ENCODE peak calls at places on chromosomes 4 and X, in five cellular contexts. I is H9, C is IMR-90, J is neuronal stem cell, L is H1. Y is an unnamed sample.

GRCh38 chr4:156685308-156685707 is 286.3 kb downstream of the PDGFC start:
- DNase-seq in C (no peak), J (no peak), I (no peak), L (no peak), Y (no peak)

GRCh38 chr4:182881928-182882327 is 35.3 kb downstream of the DCTD start:
- DNase-seq in L (no peak), I (no peak), C (no peak), J (no peak), Y (no peak)

GRCh38 chr4:152771736-152772533 is 7.6 kb downstream of the TIGD4 start:
- DNase-seq in C (no peak), I (no peak), L (no peak), J (no peak), Y (peak)

GRCh38 chrX:9647475-9647874 is 118.2 kb downstream of the GPR143 start:
- DNase-seq in C (no peak), I (no peak), J (no peak), L (no peak), Y (no peak)

GRCh38 chr4:47926667-47927258 is 12.4 kb upstream of the NFXL1 start:
- DNase-seq in I (peak), J (peak), C (peak), L (peak), Y (peak)

GRCh38 chr4:77881460-77882295 is 19.0 kb downstream of the MRPL1 start:
- DNase-seq in L (no peak), J (no peak), C (peak), I (no peak), Y (peak)

GRCh38 chr4:27278615-27279014 is 418.0 kb downstream of the STIM2 start:
- DNase-seq in J (peak), I (peak), L (peak), C (peak), Y (peak)

GRCh38 chr4:61827907-61828328 is 627.8 kb downstream of the ADGRL3 start:
- DNase-seq in I (no peak), L (no peak), C (no peak), J (no peak), Y (no peak)

GRCh38 chr4:15756361-15756861 is 21.7 kb upstream of the CD38 start:
- DNase-seq in I (no peak), C (peak), J (no peak), L (no peak), Y (no peak)

GRCh38 chr4:184693056-184693455 is 40.8 kb downstream of the CENPU start:
- DNase-seq in L (no peak), C (peak), I (no peak), J (no peak), Y (no peak)

GRCh38 chr4:184688447-184688846 is 38.9 kb downstream of the PRIMPOL start:
- DNase-seq in C (peak), L (no peak), I (peak), J (no peak), Y (peak)

GRCh38 chr4:184684491-184685189 is 35.1 kb downstream of the PRIMPOL start:
- DNase-seq in L (no peak), C (peak), I (no peak), J (no peak), Y (peak)

GRCh38 chr4:184694412-184694956 is 39.4 kb downstream of the CENPU start:
- DNase-seq in C (no peak), L (no peak), I (no peak), J (no peak), Y (no peak)

GRCh38 chr4:184689681-184690080 is 40.1 kb downstream of the PRIMPOL start:
- DNase-seq in L (no peak), J (no peak), C (no peak), I (no peak), Y (no peak)
- H2AK5ac ChIP-seq in L (no peak), J (no peak), C (no peak), I (no peak), Y (no peak)

GRCh38 chr4:74503580-74503979 is 58.6 kb downstream of the AREG start:
- DNase-seq in J (no peak), I (no peak), L (no peak), C (peak), Y (no peak)
- H2BK15ac ChIP-seq in J (no peak), I (no peak), L (no peak), C (peak), Y (no peak)

GRCh38 chrX:48794340-48794920 is 7.4 kb upstream of the HDAC6 start:
- DNase-seq in I (no peak), J (no peak), L (no peak), C (no peak), Y (no peak)
- H2AK5ac ChIP-seq in I (no peak), J (no peak), L (no peak), C (no peak), Y (no peak)

GRCh38 chr4:87707279-87707918 is 57.3 kb downstream of the DMP1 start:
- DNase-seq in J (no peak), I (peak), L (no peak), C (no peak), Y (peak)
- H2BK15ac ChIP-seq in J (no peak), I (no peak), L (no peak), C (no peak), Y (no peak)

GRCh38 chr4:6938237-6938636 is 28.6 kb downstream of the TBC1D14 start:
- DNase-seq in L (no peak), C (no peak), J (no peak), I (no peak), Y (no peak)
- H2AK5ac ChIP-seq in L (no peak), C (peak), J (peak), I (no peak), Y (no peak)

DNA sequence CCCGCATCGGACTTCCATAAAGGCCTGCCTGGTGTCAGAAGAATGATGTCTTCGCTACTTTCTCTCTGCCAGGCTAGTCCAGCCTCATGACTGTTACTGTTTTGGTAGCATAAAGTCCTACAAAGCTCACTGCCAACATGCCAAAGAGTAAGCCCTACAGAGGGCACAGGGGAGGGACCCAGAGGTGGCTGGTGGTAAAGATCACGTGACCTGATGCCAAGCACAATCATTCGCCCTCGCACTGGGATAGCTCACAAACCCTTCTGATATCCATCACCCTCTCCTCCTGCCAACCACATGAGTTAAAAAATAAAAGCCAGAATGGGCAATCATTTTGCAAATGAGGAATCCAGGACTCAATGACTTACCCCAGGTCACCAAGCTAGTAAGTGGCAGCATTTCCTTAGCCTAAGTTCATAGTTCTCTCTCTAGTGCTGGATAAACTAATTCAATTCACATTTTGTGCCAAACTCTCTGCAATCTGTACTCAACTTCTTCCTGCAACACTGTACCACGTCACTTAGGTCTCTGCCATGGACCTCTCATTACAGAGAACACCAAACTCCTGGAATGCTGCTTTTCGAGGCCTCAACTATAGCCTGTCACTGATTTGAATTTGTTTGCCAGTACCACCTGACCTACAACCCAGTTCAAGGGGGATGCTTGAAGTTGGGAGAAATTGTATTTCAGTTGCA is 178.1 kb downstream of the SH3KBP1 start:
- DNase-seq in C (no peak), J (no peak), I (no peak), L (no peak), Y (no peak)
- H2BK15ac ChIP-seq in C (peak), J (no peak), I (no peak), L (no peak), Y (no peak)

GRCh38 chr4:128601992-128602695 is 207.4 kb upstream of the JADE1 start:
- DNase-seq in I (no peak), L (peak), C (peak), J (no peak), Y (no peak)
- H2AK5ac ChIP-seq in I (no peak), L (no peak), C (peak), J (no peak), Y (no peak)

GRCh38 chr4:1249731-1250526 is 999 bp upstream of the CTBP1 start:
- DNase-seq in L (peak), J (no peak), I (peak), C (no peak), Y (no peak)
- H2BK15ac ChIP-seq in L (no peak), J (peak), I (no peak), C (no peak), Y (no peak)

GRCh38 chr4:2469192-2469984 is 482 bp downstream of the RNF4 start:
- DNase-seq in J (peak), L (no peak), I (peak), C (peak), Y (peak)

GRCh38 chr4:2462992-2463762 is 5.7 kb upstream of the RNF4 start:
- DNase-seq in I (peak), J (no peak), C (no peak), L (no peak), Y (peak)

GRCh38 chr4:2465032-2465431 is 3.9 kb upstream of the RNF4 start:
- DNase-seq in L (no peak), J (no peak), I (no peak), C (no peak), Y (no peak)

GRCh38 chr4:2472187-2472586 is 3.3 kb downstream of the RNF4 start:
- DNase-seq in C (peak), I (no peak), L (no peak), J (no peak), Y (no peak)

DNA sequence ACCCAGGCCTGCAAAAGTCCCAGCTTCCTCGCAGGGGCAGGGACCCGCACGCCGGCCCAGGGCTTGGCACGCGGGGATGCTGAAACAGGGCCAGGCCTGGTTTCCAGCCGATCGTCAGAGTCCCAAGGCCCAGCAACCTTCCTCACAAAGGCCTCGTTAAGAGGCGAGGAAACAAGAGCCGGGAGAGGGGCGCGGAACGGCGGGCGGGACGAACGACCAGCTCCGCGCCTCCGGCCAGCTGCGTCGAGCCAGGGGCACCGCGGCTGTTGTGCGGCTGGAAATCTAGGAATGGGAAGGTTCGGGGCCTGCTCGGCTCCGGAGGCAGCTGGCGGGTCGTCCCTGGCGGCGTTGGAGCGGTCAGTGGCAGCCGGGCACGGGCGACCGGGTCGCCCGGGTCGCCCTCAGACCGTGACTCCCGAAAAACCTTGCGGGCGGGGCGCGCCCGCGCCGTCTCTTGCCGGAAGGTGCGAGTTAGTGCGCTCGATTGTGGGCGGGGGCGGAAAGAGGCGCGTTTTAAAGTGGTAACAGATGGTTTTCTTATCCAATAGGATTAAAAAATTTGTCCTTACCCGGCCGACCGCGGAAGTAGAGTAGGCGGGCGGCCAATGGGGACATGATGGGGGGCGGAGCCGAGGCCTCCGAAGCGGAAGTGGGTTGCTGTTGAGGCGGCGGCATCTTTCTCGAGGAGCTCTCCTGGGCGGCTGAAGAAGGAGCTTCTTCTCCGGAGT is at the start of gene RNF4:
- DNase-seq in J (peak), L (peak), C (peak), I (peak), Y (peak)
- H2AK5ac ChIP-seq in J (peak), L (peak), C (peak), I (no peak), Y (peak)

Y was measured in mesendoderm.